ENCODE peak calls at places on chromosomes 6 and 20, in nine cellular contexts. H is sciatic nerve; M is naive B cell; T is CD8-positive, alpha-beta T cell; D is left ventricle myocardium inferior; I is ELR; N is activated CD8-positive, alpha-beta memory T cell treated with anti-CD3 and anti-CD28 coated beads for 4 hours; S is breast epithelium; P is anterior cingulate cortex. F is an unnamed sample.

GRCh38 chr6:10518461-10519216 is 2.5 kb upstream of the GCNT2 start:
- DNase-seq in H (no peak), M (no peak), T (no peak), D (no peak), I (peak; percentile 74), N (no peak), S (no peak), P (no peak), F (no peak)

GRCh38 chr6:7058250-7058923 is 49.4 kb upstream of the RREB1 start:
- DNase-seq in H (no peak), M (no peak), T (no peak), D (no peak), I (peak; percentile 97), N (no peak), S (no peak), P (no peak), F (no peak)

GRCh38 chr20:38836991-38837390 is 31.5 kb downstream of the PPP1R16B start:
- DNase-seq in H (no peak), M (no peak), T (no peak), D (no peak), I (no peak), N (no peak), S (no peak), P (no peak), F (no peak)

GRCh38 chr6:93566285-93566684 is 146.9 kb upstream of the EPHA7 start:
- DNase-seq in H (no peak), M (no peak), T (no peak), D (no peak), I (no peak), N (no peak), S (no peak), P (no peak), F (peak; percentile 65)

GRCh38 chr6:108406943-108407342 is 112.1 kb downstream of the AFG1L start:
- DNase-seq in H (no peak), M (no peak), T (no peak), D (no peak), I (no peak), N (no peak), S (no peak), P (no peak), F (no peak)

GRCh38 chr6:111872521-111873177 is 603 bp downstream of the FYN start:
- DNase-seq in H (peak; percentile 72), M (peak; percentile 53), T (peak; percentile 45), D (peak; percentile 37), I (peak; percentile 54), N (peak; percentile 53), S (no peak), P (peak; percentile 45), F (peak; percentile 43)

GRCh38 chr20:45779011-45779915 is 12.4 kb downstream of the WFDC3 start:
- DNase-seq in H (peak; percentile 90), M (no peak), T (no peak), D (peak; percentile 75), I (peak; percentile 100), N (no peak), S (peak; percentile 95), P (peak; percentile 56), F (no peak)

GRCh38 chr6:100504786-100505737 is 40.3 kb upstream of the SIM1 start:
- DNase-seq in H (no peak), M (no peak), T (no peak), D (no peak), I (peak; percentile 92), N (no peak), S (no peak), P (no peak), F (no peak)

GRCh38 chr6:154868143-154868594 is 126.9 kb upstream of the TIAM2 start:
- DNase-seq in H (no peak), M (no peak), T (no peak), D (no peak), I (peak; percentile 73), N (no peak), S (no peak), P (no peak), F (peak; percentile 22)

F was measured in head of caudate nucleus.